ENCODE peak calls at places on chromosomes 3 and 15, in eight cellular contexts. E is choroid plexus epithelial cell, G is left ventricle myocardium inferior, Y is fibroblast of the aortic adventitia, Z is cardiac fibroblast, S is IMR-90, C is bronchial epithelial cell, V is psoas muscle. W is an unnamed sample.

GRCh38 chr15:58062175-58062574 is 3.3 kb downstream of the ALDH1A2 start:
- DNase-seq in S (no peak), V (no peak), G (no peak), Z (peak; percentile 17), E (no peak), C (no peak), Y (no peak), W (no peak)

GRCh38 chr15:89587955-89588354 is 12.7 kb downstream of the TICRR start:
- DNase-seq in V (no peak), G (no peak), Y (peak; percentile 61), C (peak; percentile 89), E (peak; percentile 53), S (peak; percentile 78), Z (peak; percentile 80), W (no peak)

GRCh38 chr3:187516446-187516845 is 148.3 kb downstream of the RTP4 start:
- DNase-seq in S (peak; percentile 1), Y (peak; percentile 40), G (no peak), E (peak; percentile 29), Z (no peak), V (no peak), C (no peak), W (no peak)

GRCh38 chr3:88195951-88196434 is 46.2 kb downstream of the C3orf38 start:
- DNase-seq in V (no peak), G (no peak), Y (peak; percentile 47), C (peak; percentile 33), E (peak; percentile 75), Z (peak; percentile 77), S (peak; percentile 56), W (no peak)

GRCh38 chr3:189988322-189988721 is 132.4 kb downstream of the P3H2 start:
- DNase-seq in G (no peak), V (no peak), S (no peak), C (no peak), E (no peak), Y (no peak), Z (no peak), W (no peak)

GRCh38 chr3:46280105-46280797 is 38.0 kb downstream of the CCR3 start:
- DNase-seq in Z (peak; percentile 65), Y (peak; percentile 42), G (no peak), E (peak; percentile 76), C (peak; percentile 85), S (peak; percentile 30), V (no peak), W (no peak)

GRCh38 chr3:178072391-178072790 is 463.8 kb upstream of the KCNMB2 start:
- DNase-seq in E (peak; percentile 41), Z (no peak), C (no peak), V (no peak), Y (peak; percentile 53), G (no peak), S (peak; percentile 56), W (no peak)

GRCh38 chr3:197468866-197469382 is 86.8 kb downstream of the BDH1 start:
- DNase-seq in S (peak; percentile 46), G (no peak), V (no peak), Y (peak; percentile 43), C (no peak), Z (peak; percentile 87), E (peak; percentile 67), W (peak; percentile 50)

GRCh38 chr15:22819651-22820050 is 18.8 kb upstream of the NIPA2 start:
- DNase-seq in Z (no peak), E (no peak), S (no peak), V (no peak), G (no peak), C (no peak), Y (no peak), W (no peak)

GRCh38 chr3:51977449-51978142 is 2.7 kb downstream of the ABHD14A start:
- DNase-seq in S (no peak), Z (no peak), Y (no peak), G (no peak), V (no peak), E (no peak), C (peak; percentile 57), W (no peak)

GRCh38 chr3:157369712-157370447 is 66.8 kb upstream of the PTX3 start:
- DNase-seq in Y (peak; percentile 56), G (no peak), S (no peak), C (no peak), E (peak; percentile 68), Z (peak; percentile 63), V (no peak), W (no peak)

GRCh38 chr3:169998668-169999131 is 32.1 kb downstream of the SEC62 start:
- DNase-seq in V (no peak), S (peak; percentile 99), Z (peak; percentile 94), C (peak; percentile 93), Y (peak; percentile 85), E (peak; percentile 90), G (no peak), W (no peak)

GRCh38 chr3:35678552-35679220 is 39.4 kb downstream of the ARPP21 start:
- DNase-seq in G (no peak), E (no peak), V (no peak), C (no peak), Z (no peak), Y (no peak), S (no peak), W (no peak)

DNA sequence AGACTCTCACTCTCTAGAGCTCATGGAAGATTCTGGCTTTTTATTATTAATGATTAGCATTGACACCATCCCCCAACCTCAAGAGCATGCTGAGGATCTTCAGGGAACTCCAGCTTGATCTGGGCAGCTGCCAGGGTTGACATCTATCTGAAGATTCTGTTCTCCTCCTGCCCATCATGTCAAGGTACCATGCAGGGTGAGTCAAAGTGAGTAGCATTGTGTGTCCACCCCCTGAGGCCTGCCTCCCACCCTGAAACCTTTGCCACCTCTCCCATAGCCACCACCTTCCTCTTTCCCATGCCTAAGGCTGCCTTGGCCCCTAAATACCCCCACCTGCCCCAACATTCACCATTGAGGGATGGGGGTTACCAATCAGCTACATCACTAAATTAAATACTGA is 70.1 kb upstream of the SLCO3A1 start:
- DNase-seq in C (no peak), E (no peak), G (no peak), Z (no peak), S (no peak), V (no peak), Y (no peak), W (no peak)
- H3K4me3 ChIP-seq in C (no peak overlapping the region), E (no peak overlapping the region), G (peak overlapping the region; percentile 43), Z (no peak overlapping the region), S (no peak overlapping the region), V (peak overlapping the region; percentile 13), Y (no peak overlapping the region), W (no peak overlapping the region)

GRCh38 chr15:30649952-30650929 is 24.3 kb downstream of the ARHGAP11B start:
- DNase-seq in E (peak; percentile 38), G (no peak), S (peak; percentile 80), Z (peak; percentile 70), Y (peak; percentile 10), C (peak; percentile 50), V (no peak), W (no peak)
- H3K4me3 ChIP-seq in E (no peak overlapping the region), G (no peak overlapping the region), S (no peak overlapping the region), Z (no peak overlapping the region), Y (no peak overlapping the region), C (no peak overlapping the region), V (no peak overlapping the region), W (no peak overlapping the region)

DNA sequence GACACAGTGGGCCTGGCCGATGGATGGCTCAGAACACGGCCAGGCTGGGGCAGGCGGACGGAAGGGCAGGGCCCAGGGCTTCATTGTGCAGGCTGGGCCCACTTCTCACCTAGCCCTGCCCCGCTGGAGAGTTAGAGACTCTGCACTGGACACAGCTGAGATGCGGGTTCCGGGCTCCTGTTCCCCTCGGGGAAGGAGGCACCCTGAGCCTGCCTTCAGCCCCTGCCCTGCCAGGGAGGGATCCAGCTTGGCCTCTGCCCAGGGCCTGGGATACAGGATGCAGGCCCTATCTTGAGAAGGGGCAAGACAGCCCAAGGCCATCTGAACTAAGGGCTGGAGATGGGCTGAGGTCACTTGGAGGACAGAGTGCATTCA is 110.6 kb downstream of the TMEM266 start:
- DNase-seq in Y (no peak), E (no peak), C (no peak), Z (no peak), V (no peak), G (no peak), S (no peak), W (no peak)
- H3K4me3 ChIP-seq in Y (no peak overlapping the region), E (no peak overlapping the region), C (no peak overlapping the region), Z (no peak overlapping the region), V (no peak overlapping the region), G (no peak overlapping the region), S (no peak overlapping the region), W (no peak overlapping the region)

GRCh38 chr3:171150945-171151344 is 124.4 kb upstream of the SLC2A2 start:
- DNase-seq in C (no peak), Y (no peak), E (no peak), S (no peak), Z (no peak), V (no peak), G (no peak), W (no peak)
- H3K4me3 ChIP-seq in C (no peak overlapping the region), Y (no peak overlapping the region), E (no peak overlapping the region), S (no peak overlapping the region), Z (no peak overlapping the region), V (no peak overlapping the region), G (no peak overlapping the region), W (no peak overlapping the region)

GRCh38 chr15:51288143-51289065 is 50.0 kb downstream of the CYP19A1 start:
- DNase-seq in C (no peak), V (no peak), E (no peak), Y (peak; percentile 34), Z (peak; percentile 64), G (no peak), S (no peak), W (peak; percentile 54)
- H3K4me3 ChIP-seq in C (no peak overlapping the region), V (no peak overlapping the region), E (no peak overlapping the region), Y (no peak overlapping the region), Z (no peak overlapping the region), G (no peak overlapping the region), S (no peak overlapping the region), W (no peak overlapping the region)

DNA sequence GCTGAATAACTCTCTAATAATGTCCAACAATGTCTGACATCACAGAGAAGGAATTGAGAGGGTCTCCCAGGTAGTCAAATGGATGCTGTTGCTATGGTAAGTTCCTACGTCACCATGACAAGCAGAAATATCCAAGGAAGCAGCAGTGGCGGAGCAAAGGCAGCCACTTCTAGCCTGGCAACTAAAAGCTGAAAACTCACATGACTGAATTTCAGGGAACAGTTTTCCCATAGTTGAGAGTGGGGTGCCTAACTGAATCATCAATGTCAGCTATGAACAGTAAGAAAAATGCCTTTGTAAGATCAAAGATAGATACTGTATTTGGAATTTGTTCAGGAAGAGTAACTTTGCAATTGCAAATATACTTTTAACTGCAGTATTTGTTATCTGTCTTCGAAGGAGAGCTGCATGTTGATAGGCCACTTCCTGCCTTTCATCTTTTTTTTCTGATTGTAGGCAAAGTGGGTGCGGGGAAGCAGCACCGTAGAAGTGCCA is 161.7 kb downstream of the BBX start:
- DNase-seq in Z (no peak), G (no peak), Y (no peak), E (no peak), V (no peak), C (no peak), S (no peak), W (no peak)
- H3K4me3 ChIP-seq in Z (no peak overlapping the region), G (no peak overlapping the region), Y (no peak overlapping the region), E (no peak overlapping the region), V (no peak overlapping the region), C (no peak overlapping the region), S (no peak overlapping the region), W (no peak overlapping the region)

GRCh38 chr3:20043825-20044224 is 3.6 kb downstream of the KAT2B start:
- DNase-seq in Y (no peak), S (no peak), Z (no peak), E (no peak), V (no peak), C (no peak), G (no peak), W (no peak)
- H3K4me3 ChIP-seq in Y (peak overlapping the region; percentile 28), S (no peak overlapping the region), Z (no peak overlapping the region), E (no peak overlapping the region), V (peak overlapping the region; percentile 53), C (no peak overlapping the region), G (peak overlapping the region; percentile 52), W (no peak overlapping the region)

GRCh38 chr3:140270329-140270728 is 335.3 kb downstream of the CLSTN2 start:
- DNase-seq in G (no peak), V (no peak), Z (no peak), S (no peak), Y (no peak), C (peak; percentile 77), E (no peak), W (no peak)
- H3K4me3 ChIP-seq in G (no peak overlapping the region), V (no peak overlapping the region), Z (no peak overlapping the region), S (no peak overlapping the region), Y (no peak overlapping the region), C (no peak overlapping the region), E (no peak overlapping the region), W (no peak overlapping the region)

W was measured in colonic mucosa.